ENCODE peak calls at places on chromosome 1, in ten cellular contexts. T is glutamatergic neuron, B is tibial artery, D is cardiac muscle cell, K is foreskin keratinocyte, U is mesothelial cell of epicardium, A is tibial nerve, P is hepatocyte, E is GM10248, O is type B pancreatic cell. R is an unnamed sample.

GRCh38 chr1:46223472-46223943 is 20.4 kb downstream of the LURAP1 start:
- DNase-seq in T (peak), B (peak), D (peak), K (peak), U (no peak), A (peak), P (peak), E (peak), O (no peak), R (peak)

GRCh38 chr1:183807549-183808168 is 2.7 kb downstream of the RGL1 start:
- DNase-seq in T (no peak), B (no peak), D (no peak), K (peak), U (no peak), A (no peak), P (no peak), E (peak), O (no peak), R (peak)

GRCh38 chr1:62437273-62437945 is 560 bp downstream of the USP1 start:
- DNase-seq in T (peak), B (peak), D (peak), K (no peak), U (no peak), A (no peak), P (peak), E (no peak), O (no peak), R (no peak)

GRCh38 chr1:226809785-226810571 is 60.4 kb upstream of the PSEN2 start:
- DNase-seq in T (no peak), B (no peak), D (no peak), K (no peak), U (no peak), A (no peak), P (no peak), E (no peak), O (no peak), R (no peak)

GRCh38 chr1:245322673-245323072 is 167.9 kb downstream of the KIF26B start:
- DNase-seq in T (no peak), B (no peak), D (no peak), K (no peak), U (no peak), A (no peak), P (no peak), E (no peak), O (no peak), R (no peak)

GRCh38 chr1:208253177-208253576 is 9.0 kb upstream of the PLXNA2 start:
- DNase-seq in T (no peak), B (no peak), D (no peak), K (no peak), U (no peak), A (no peak), P (no peak), E (no peak), O (no peak), R (no peak)

GRCh38 chr1:36224537-36225297 is 474 bp downstream of the THRAP3 start:
- DNase-seq in T (peak), B (peak), D (peak), K (peak), U (peak), A (peak), P (peak), E (peak), O (peak), R (peak)

GRCh38 chr1:77687519-77687906 is 5.1 kb upstream of the ZZZ3 start:
- DNase-seq in T (peak), B (no peak), D (peak), K (no peak), U (peak), A (no peak), P (peak), E (no peak), O (no peak), R (no peak)

GRCh38 chr1:153057375-153057774 is at the start of gene SPRR2A:
- DNase-seq in T (no peak), B (no peak), D (no peak), K (peak), U (no peak), A (no peak), P (no peak), E (no peak), O (no peak), R (no peak)

GRCh38 chr1:224805889-224806288 is 123.6 kb upstream of the DNAH14 start:
- DNase-seq in T (no peak), B (no peak), D (no peak), K (no peak), U (no peak), A (no peak), P (no peak), E (no peak), O (no peak), R (no peak)

GRCh38 chr1:181504294-181505115 is 21.2 kb downstream of the CACNA1E start:
- DNase-seq in T (peak), B (no peak), D (peak), K (no peak), U (no peak), A (no peak), P (peak), E (peak), O (no peak), R (no peak)

GRCh38 chr1:91559838-91560514 is 59.3 kb downstream of the CDC7 start:
- DNase-seq in T (no peak), B (no peak), D (no peak), K (no peak), U (no peak), A (no peak), P (no peak), E (no peak), O (no peak), R (no peak)

GRCh38 chr1:228913649-228914048 is 178.4 kb downstream of the RHOU start:
- DNase-seq in T (peak), B (no peak), D (no peak), K (no peak), U (no peak), A (no peak), P (no peak), E (no peak), O (peak), R (no peak)

GRCh38 chr1:90964444-90965035 is 57.3 kb downstream of the ZNF644 start:
- DNase-seq in T (no peak), B (no peak), D (peak), K (no peak), U (no peak), A (no peak), P (peak), E (no peak), O (no peak), R (no peak)

GRCh38 chr1:16189921-16190499 is 22.4 kb downstream of the ARHGEF19 start:
- DNase-seq in T (no peak), B (no peak), D (no peak), K (no peak), U (no peak), A (no peak), P (no peak), E (no peak), O (no peak), R (no peak)

GRCh38 chr1:21674957-21675356 is 5.8 kb upstream of the RAP1GAP start:
- DNase-seq in T (no peak), B (no peak), D (no peak), K (no peak), U (no peak), A (no peak), P (no peak), E (no peak), O (no peak), R (no peak)

GRCh38 chr1:29122662-29122986 is 1.1 kb downstream of the TMEM200B start:
- DNase-seq in T (peak), B (peak), D (peak), K (peak), U (peak), A (no peak), P (peak), E (no peak), O (no peak), R (no peak)

GRCh38 chr1:243718022-243718421 is 132.0 kb downstream of the AKT3 start:
- DNase-seq in T (no peak), B (no peak), D (no peak), K (no peak), U (no peak), A (no peak), P (no peak), E (no peak), O (no peak), R (no peak)

GRCh38 chr1:66333463-66334232 is 200.3 kb upstream of the SGIP1 start:
- DNase-seq in T (no peak), B (peak), D (no peak), K (no peak), U (no peak), A (no peak), P (no peak), E (no peak), O (no peak), R (no peak)

GRCh38 chr1:33346921-33347649 is 26.2 kb upstream of the A3GALT2 start:
- DNase-seq in T (no peak), B (peak), D (no peak), K (peak), U (no peak), A (no peak), P (peak), E (no peak), O (no peak), R (no peak)

GRCh38 chr1:168135116-168135981 is 1.4 kb downstream of the GPR161 start:
- DNase-seq in T (peak), B (no peak), D (no peak), K (no peak), U (no peak), A (no peak), P (no peak), E (no peak), O (no peak), R (no peak)

GRCh38 chr1:41875487-41875886 is 43.2 kb downstream of the HIVEP3 start:
- DNase-seq in T (no peak), B (no peak), D (no peak), K (no peak), U (no peak), A (no peak), P (no peak), E (no peak), O (no peak), R (no peak)

GRCh38 chr1:53512807-53513755 is 53.9 kb downstream of the DMRTB1 start:
- DNase-seq in T (peak), B (no peak), D (no peak), K (no peak), U (no peak), A (no peak), P (no peak), E (no peak), O (no peak), R (no peak)

GRCh38 chr1:226990133-226990716 is 50.1 kb downstream of the COQ8A start:
- DNase-seq in T (no peak), B (no peak), D (no peak), K (no peak), U (no peak), A (no peak), P (peak), E (no peak), O (peak), R (peak)

GRCh38 chr1:67572217-67572593 is 112.8 kb upstream of the GADD45A start:
- DNase-seq in T (no peak), B (no peak), D (no peak), K (no peak), U (no peak), A (no peak), P (no peak), E (no peak), O (no peak), R (no peak)

GRCh38 chr1:45769261-45769932 is 18.9 kb upstream of the IPP start:
- DNase-seq in T (no peak), B (no peak), D (peak), K (peak), U (no peak), A (no peak), P (no peak), E (no peak), O (no peak), R (no peak)

GRCh38 chr1:87154351-87154750 is 174.3 kb upstream of the LMO4 start:
- DNase-seq in T (no peak), B (no peak), D (no peak), K (no peak), U (no peak), A (no peak), P (no peak), E (no peak), O (no peak), R (no peak)

GRCh38 chr1:87148670-87149069 is 180.0 kb upstream of the LMO4 start:
- DNase-seq in T (no peak), B (no peak), D (no peak), K (no peak), U (no peak), A (no peak), P (no peak), E (no peak), O (no peak), R (no peak)

GRCh38 chr1:87149166-87150065 is 179.3 kb upstream of the LMO4 start:
- DNase-seq in T (no peak), B (no peak), D (no peak), K (peak), U (no peak), A (no peak), P (no peak), E (no peak), O (no peak), R (no peak)

GRCh38 chr1:87150143-87150542 is 178.5 kb upstream of the LMO4 start:
- DNase-seq in T (no peak), B (no peak), D (no peak), K (no peak), U (no peak), A (no peak), P (no peak), E (no peak), O (no peak), R (no peak)

GRCh38 chr1:87151500-87152421 is 176.9 kb upstream of the LMO4 start:
- DNase-seq in T (peak), B (peak), D (peak), K (peak), U (no peak), A (peak), P (peak), E (peak), O (peak), R (peak)
- TF ChIP-seq CTCF in T (peak), B (peak), D (peak), K (peak), U (no peak), A (no peak), P (peak), E (peak), O (peak), R (peak)

DNA sequence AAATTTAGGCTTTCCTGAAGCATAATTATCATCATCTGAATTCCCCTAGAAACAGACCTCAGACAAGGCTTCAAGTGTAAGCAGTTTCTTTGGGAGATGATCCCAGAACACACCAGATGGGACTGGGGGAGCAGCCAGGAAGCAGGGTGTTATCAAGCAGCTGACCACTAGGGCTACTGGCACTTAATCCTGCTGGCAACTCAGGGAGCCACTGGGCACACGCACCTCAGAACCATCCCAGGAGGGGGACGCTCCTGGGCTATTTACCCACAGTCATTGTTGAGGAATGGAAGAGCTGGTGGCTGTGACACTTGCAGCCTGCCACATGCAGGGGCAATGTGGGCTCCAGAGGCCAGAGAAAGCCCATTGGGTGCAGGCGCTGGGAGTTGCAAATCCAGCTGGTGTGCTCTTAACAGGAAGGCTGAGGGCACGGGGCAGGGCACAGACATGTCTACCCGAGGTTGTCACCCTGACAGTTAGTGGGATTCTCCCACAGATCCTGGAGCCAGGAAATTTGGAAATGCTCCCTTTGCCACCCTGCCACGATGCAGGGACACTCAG is 15.1 kb upstream of the IL22RA1 start:
- DNase-seq in T (no peak), B (no peak), D (no peak), K (no peak), U (no peak), A (no peak), P (no peak), E (no peak), O (no peak), R (no peak)
- TF ChIP-seq CTCF in T (peak), B (no peak), D (peak), K (peak), U (no peak), A (no peak), P (no peak), E (no peak), O (peak), R (peak)

DNA sequence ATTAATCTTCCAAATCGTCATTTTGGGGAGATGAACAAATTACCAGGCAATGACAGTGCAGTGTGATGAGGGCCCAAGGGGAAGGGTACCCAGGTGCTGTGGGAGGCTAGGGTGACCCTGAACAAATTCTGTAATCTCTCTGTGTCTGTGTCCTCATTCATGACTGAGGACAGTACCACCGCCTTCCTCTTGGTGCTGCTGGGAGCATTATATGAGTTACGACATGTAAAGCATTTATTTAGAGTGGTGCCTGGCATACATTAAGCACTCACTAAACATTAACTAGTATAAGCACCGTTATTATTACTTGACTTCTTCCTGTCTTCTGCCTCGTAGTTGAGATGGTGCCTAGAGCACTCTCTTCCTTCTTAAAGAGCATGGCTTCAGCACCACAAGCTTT is 468.2 kb upstream of the VAMP3 start:
- DNase-seq in T (no peak), B (no peak), D (no peak), K (no peak), U (no peak), A (no peak), P (no peak), E (no peak), O (no peak), R (no peak)
- TF ChIP-seq CTCF in T (no peak), B (no peak), D (no peak), K (peak), U (no peak), A (no peak), P (no peak), E (no peak), O (peak), R (no peak)

GRCh38 chr1:55626326-55626725 is 411.2 kb upstream of the USP24 start:
- DNase-seq in T (no peak), B (no peak), D (no peak), K (no peak), U (no peak), A (no peak), P (no peak), E (no peak), O (no peak), R (no peak)
- TF ChIP-seq CTCF in T (no peak), B (no peak), D (no peak), K (no peak), U (no peak), A (no peak), P (no peak), E (no peak), O (no peak), R (no peak)

GRCh38 chr1:175373786-175374623 is 181.4 kb upstream of the KIAA0040 start:
- DNase-seq in T (peak), B (no peak), D (peak), K (no peak), U (no peak), A (no peak), P (peak), E (peak), O (no peak), R (no peak)
- TF ChIP-seq CTCF in T (peak), B (peak), D (peak), K (peak), U (peak), A (peak), P (peak), E (peak), O (peak), R (peak)

R was measured in CD14-positive monocyte.